ENCODE peak calls at places on chromosomes 2 and 18, in six cellular contexts. X, E, D, U, F and I are unnamed samples.

GRCh38 chr2:121866789-121867188 is 111.3 kb downstream of the TSN start:
- DNase-seq in X (no peak), E (no peak), D (no peak), U (no peak), F (no peak), I (no peak)

GRCh38 chr2:208356846-208357574 is 49.6 kb upstream of the PTH2R start:
- DNase-seq in X (no peak), E (no peak), D (no peak), U (no peak), F (no peak), I (no peak)

GRCh38 chr18:56728741-56729140 is 77.6 kb downstream of the WDR7 start:
- DNase-seq in X (no peak), E (no peak), D (no peak), U (no peak), F (no peak), I (no peak)

GRCh38 chr2:238389985-238390682 is 36.6 kb upstream of the ASB1 start:
- DNase-seq in X (no peak), E (no peak), D (peak), U (peak), F (peak), I (peak)

GRCh38 chr18:51654441-51655326 is 457.2 kb upstream of the MEX3C start:
- DNase-seq in X (no peak), E (no peak), D (no peak), U (peak), F (no peak), I (no peak)

GRCh38 chr18:73316513-73316912 is 448.7 kb upstream of the NETO1 start:
- DNase-seq in X (no peak), E (no peak), D (no peak), U (no peak), F (no peak), I (no peak)

GRCh38 chr2:64645014-64645418 is 8.7 kb downstream of the SERTAD2 start:
- DNase-seq in X (no peak), E (peak), D (peak), U (peak), F (peak), I (no peak)

GRCh38 chr2:27431395-27431794 is 3.0 kb downstream of the NRBP1 start:
- DNase-seq in X (no peak), E (peak), D (no peak), U (no peak), F (no peak), I (no peak)

GRCh38 chr2:219619235-219619634 is 8.2 kb upstream of the SLC4A3 start:
- DNase-seq in X (no peak), E (no peak), D (no peak), U (no peak), F (no peak), I (no peak)

GRCh38 chr2:180367831-180368230 is 360.7 kb upstream of the CWC22 start:
- DNase-seq in X (peak), E (no peak), D (peak), U (peak), F (no peak), I (peak)

GRCh38 chr18:78506031-78506461 is 473.6 kb upstream of the SALL3 start:
- DNase-seq in X (no peak), E (no peak), D (no peak), U (no peak), F (no peak), I (no peak)

GRCh38 chr2:241112592-241112991 is 10.5 kb upstream of the MTERF4 start:
- DNase-seq in X (no peak), E (no peak), D (no peak), U (no peak), F (no peak), I (no peak)

GRCh38 chr2:136131961-136132839 is 14.3 kb upstream of the CXCR4 start:
- DNase-seq in X (no peak), E (no peak), D (no peak), U (peak), F (no peak), I (no peak)